ENCODE peak calls at places on chromosomes 6 and 20, in nine cellular contexts. M is HepG2, Z is K562, O is stomach, W is transverse colon, Q is suprapubic skin, U is sigmoid colon, A is GM23338, Y is spleen. N is an unnamed sample.
A peak's percentile ranks its signal among the peaks of the same experiment; 100 is the strongest.

GRCh38 chr6:30006170-30007131 is 54.6 kb upstream of the POLR1H start:
- DNase-seq in M (no peak), Z (no peak), O (peak; percentile 35), W (peak; percentile 20), Q (no peak), U (peak; percentile 72), A (peak; percentile 53), Y (peak; percentile 78), N (no peak)

GRCh38 chr20:61812771-61813485 is 252.8 kb downstream of the TAF4 start:
- DNase-seq in M (no peak), Z (no peak), O (no peak), W (no peak), Q (no peak), U (no peak), A (no peak), Y (peak; percentile 20), N (no peak)

GRCh38 chr6:116111552-116112528 is 11.2 kb downstream of the NT5DC1 start:
- DNase-seq in M (peak; percentile 60), Z (peak; percentile 62), O (peak; percentile 37), W (peak; percentile 49), Q (no peak), U (no peak), A (peak; percentile 84), Y (no peak), N (no peak)

GRCh38 chr6:79117752-79118151 is 39.7 kb upstream of the PHIP start:
- DNase-seq in M (no peak), Z (peak; percentile 10), O (no peak), W (no peak), Q (no peak), U (no peak), A (no peak), Y (no peak), N (no peak)

GRCh38 chr6:11140061-11140460 is 28.5 kb upstream of the ERVFRD-1 start:
- DNase-seq in M (no peak), Z (no peak), O (no peak), W (no peak), Q (no peak), U (no peak), A (no peak), Y (no peak), N (no peak)

GRCh38 chr6:85484941-85485340 is 35.1 kb downstream of the NT5E start:
- DNase-seq in M (no peak), Z (no peak), O (no peak), W (no peak), Q (no peak), U (no peak), A (no peak), Y (no peak), N (no peak)

GRCh38 chr20:23305098-23305497 is 45.5 kb upstream of the NXT1 start:
- DNase-seq in M (no peak), Z (no peak), O (no peak), W (no peak), Q (peak; percentile 59), U (peak; percentile 69), A (no peak), Y (no peak), N (no peak)

GRCh38 chr6:153150767-153151440 is 19.8 kb upstream of the RGS17 start:
- DNase-seq in M (peak; percentile 14), Z (no peak), O (peak; percentile 31), W (no peak), Q (no peak), U (no peak), A (no peak), Y (no peak), N (no peak)

GRCh38 chr20:46640536-46641311 is 10.5 kb downstream of the SLC13A3 start:
- DNase-seq in M (peak; percentile 84), Z (no peak), O (peak; percentile 66), W (no peak), Q (no peak), U (no peak), A (no peak), Y (no peak), N (no peak)

GRCh38 chr20:50303573-50304500 is 113.2 kb downstream of the CEBPB start:
- DNase-seq in M (peak; percentile 89), Z (peak; percentile 73), O (peak; percentile 84), W (peak; percentile 81), Q (peak; percentile 93), U (peak; percentile 96), A (no peak), Y (peak; percentile 66), N (no peak)

GRCh38 chr20:10369723-10370090 is 64.3 kb downstream of the MKKS start:
- DNase-seq in M (no peak), Z (peak; percentile 4), O (peak; percentile 29), W (peak; percentile 8), Q (no peak), U (no peak), A (no peak), Y (no peak), N (peak; percentile 4)

GRCh38 chr6:41935190-41935569 is 6.4 kb downstream of the CCND3 start:
- DNase-seq in M (no peak), Z (no peak), O (no peak), W (no peak), Q (no peak), U (no peak), A (no peak), Y (no peak), N (no peak)

GRCh38 chr6:13814938-13815575 is 700 bp upstream of the MCUR1 start:
- DNase-seq in M (no peak), Z (peak; percentile 78), O (no peak), W (no peak), Q (no peak), U (no peak), A (no peak), Y (no peak), N (no peak)

GRCh38 chr6:27078734-27079357 is 168.7 kb upstream of the PRSS16 start:
- DNase-seq in M (peak; percentile 75), Z (peak; percentile 81), O (peak; percentile 31), W (peak; percentile 48), Q (no peak), U (no peak), A (peak; percentile 89), Y (no peak), N (peak; percentile 62)

GRCh38 chr20:43837856-43838702 is 76.6 kb upstream of the TOX2 start:
- DNase-seq in M (no peak), Z (no peak), O (no peak), W (no peak), Q (no peak), U (peak; percentile 44), A (no peak), Y (no peak), N (no peak)

GRCh38 chr6:38566295-38566694 is 73.4 kb downstream of the BTBD9 start:
- DNase-seq in M (no peak), Z (no peak), O (no peak), W (no peak), Q (no peak), U (no peak), A (peak; percentile 11), Y (no peak), N (no peak)

GRCh38 chr6:24139080-24139479 is 13.1 kb downstream of the NRSN1 start:
- DNase-seq in M (no peak), Z (no peak), O (no peak), W (no peak), Q (no peak), U (no peak), A (no peak), Y (no peak), N (no peak)

GRCh38 chr6:157304840-157305675 is 18.3 kb downstream of the TMEM242 start:
- DNase-seq in M (no peak), Z (peak; percentile 50), O (peak; percentile 44), W (peak; percentile 26), Q (no peak), U (peak; percentile 70), A (no peak), Y (no peak), N (no peak)

GRCh38 chr6:24935753-24936152 is at the start of gene RIPOR2:
- DNase-seq in M (no peak), Z (no peak), O (peak; percentile 56), W (peak; percentile 47), Q (no peak), U (no peak), A (peak; percentile 87), Y (peak; percentile 93), N (no peak)

GRCh38 chr6:15691250-15691869 is 28.5 kb upstream of the DTNBP1 start:
- DNase-seq in M (peak; percentile 81), Z (peak; percentile 95), O (peak; percentile 85), W (peak; percentile 85), Q (peak; percentile 90), U (peak; percentile 94), A (peak; percentile 95), Y (peak; percentile 93), N (peak; percentile 75)
- TF ChIP-seq POLR2AphosphoS5 in M (no peak), Z (no peak), O (peak; percentile 32), W (peak; percentile 33), Q (peak; percentile 14), U (peak; percentile 59), A (no peak), Y (peak; percentile 70), N (no peak)

DNA sequence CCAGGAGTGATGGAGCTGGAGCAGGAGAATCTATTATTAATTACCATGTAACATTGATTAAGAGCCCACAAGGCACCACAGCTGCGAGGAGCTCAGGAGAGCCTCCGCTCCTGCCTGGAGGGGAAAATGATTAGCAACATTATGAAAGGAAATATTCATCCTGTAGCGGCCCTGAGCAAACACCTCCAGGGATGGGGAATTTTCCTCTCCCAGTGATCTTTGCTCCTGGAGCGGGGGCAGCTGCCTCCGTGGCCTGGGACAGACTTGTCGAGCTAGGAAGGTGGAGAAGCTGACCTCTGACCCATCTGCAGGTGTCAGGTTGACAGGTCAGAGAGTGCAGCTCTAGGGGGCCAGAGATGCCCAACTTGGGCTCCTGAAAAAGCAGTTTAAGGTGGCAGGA is 40.1 kb upstream of the SIRPA start:
- DNase-seq in M (peak; percentile 74), Z (no peak), O (no peak), W (no peak), Q (no peak), U (no peak), A (no peak), Y (no peak), N (no peak)
- H3K27me3 ChIP-seq in M (no peaks in the 10 kb centered on the region), Z (no peaks in the 10 kb centered on the region), O (no peaks in the 10 kb centered on the region), W (no peaks in the 10 kb centered on the region), Q (no peaks in the 10 kb centered on the region), U (no peaks in the 10 kb centered on the region), A (no peaks in the 10 kb centered on the region), Y (no peaks in the 10 kb centered on the region), N (peaks cover 3% of the 10 kb centered on the region)

DNA sequence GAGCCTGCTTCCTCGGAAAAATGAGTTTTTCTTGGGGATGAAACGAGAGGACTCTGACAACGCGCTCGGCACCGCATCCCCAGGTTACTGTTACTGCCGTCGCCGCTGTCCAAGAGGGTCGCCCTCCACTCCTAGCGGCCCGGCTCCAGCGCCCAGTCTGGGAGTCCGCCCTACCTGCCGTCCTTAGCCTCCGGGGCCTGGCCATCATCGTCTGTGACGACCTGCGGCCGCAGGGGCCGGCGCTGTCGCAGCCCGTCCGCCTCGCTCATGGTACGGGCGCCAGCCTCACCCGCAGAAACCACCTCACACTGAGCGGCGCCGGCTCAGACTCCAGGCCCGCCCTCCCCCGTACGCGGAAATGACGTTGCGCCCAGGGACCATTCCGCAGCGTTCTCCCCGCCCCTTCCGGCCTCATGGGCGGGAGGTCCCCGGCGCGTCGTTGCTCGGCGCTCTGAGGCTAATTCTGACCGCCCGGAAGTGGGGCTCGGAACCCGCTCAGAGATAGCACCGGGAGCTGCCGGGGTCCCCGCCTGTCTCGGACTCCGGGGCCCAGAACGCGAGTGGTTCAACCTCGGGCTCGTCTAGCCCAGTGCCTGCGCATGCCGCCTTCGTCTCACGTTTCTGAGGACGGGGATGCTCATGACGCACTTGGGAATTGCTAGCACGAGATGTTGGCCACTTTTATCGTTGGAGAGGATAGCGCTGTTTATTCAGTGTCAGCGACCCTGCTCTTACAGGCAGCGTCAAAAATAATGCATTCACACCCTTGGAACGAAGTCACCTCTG is at the start of gene APMAP:
- DNase-seq in M (peak; percentile 94), Z (peak; percentile 93), O (peak; percentile 98), W (peak; percentile 97), Q (peak; percentile 97), U (peak; percentile 97), A (peak; percentile 97), Y (peak; percentile 99), N (no peak)
- H3K27ac ChIP-seq in M (peak within 1 kb of the TSS; percentile 67), Z (peak within 1 kb of the TSS; percentile 74), O (peak within 1 kb of the TSS; percentile 93), W (peak within 1 kb of the TSS; percentile 92), Q (peak within 1 kb of the TSS; percentile 97), U (peak within 1 kb of the TSS; percentile 86), A (no peak within 1 kb of the TSS), Y (peak within 1 kb of the TSS; percentile 96), N (peak within 1 kb of the TSS; percentile 99)

GRCh38 chr6:3835055-3835731 is 14.0 kb upstream of the FAM50B start:
- DNase-seq in M (peak; percentile 91), Z (no peak), O (peak; percentile 37), W (peak; percentile 17), Q (peak; percentile 78), U (peak; percentile 80), A (peak; percentile 40), Y (no peak), N (no peak)
- TF ChIP-seq POLR2AphosphoS5 in M (no peak), Z (no peak), O (no peak), W (peak; percentile 24), Q (peak; percentile 66), U (no peak), A (no peak), Y (no peak), N (no peak)

N was measured in Panc1.